ENCODE peak calls at places on chromosomes 6 and 20, in five cellular contexts. C is Peyer's patch, Q is A549, K is adrenal gland, G is spleen. M is an unnamed sample.
A peak's percentile ranks its signal among the peaks of the same experiment; 100 is the strongest.

GRCh38 chr20:62627901-62628612 is 14.2 kb upstream of the SLCO4A1 start:
- DNase-seq in C (peak; percentile 69), Q (no peak), K (no peak), G (no peak), M (no peak)

GRCh38 chr20:31560900-31561598 is 44.0 kb upstream of the ID1 start:
- DNase-seq in C (no peak), Q (peak; percentile 94), K (peak; percentile 89), G (no peak), M (no peak)

GRCh38 chr6:37303891-37304503 is 46.1 kb upstream of the TMEM217 start:
- DNase-seq in C (no peak), Q (peak; percentile 35), K (peak; percentile 33), G (no peak), M (peak; percentile 65)

GRCh38 chr6:56649053-56649769 is 6.5 kb upstream of the DST start:
- DNase-seq in C (no peak), Q (peak; percentile 26), K (no peak), G (no peak), M (no peak)

GRCh38 chr6:35769211-35769610 is 7.2 kb upstream of the CLPSL2 start:
- DNase-seq in C (no peak), Q (no peak), K (no peak), G (no peak), M (no peak)

GRCh38 chr20:25065625-25066338 is 7.8 kb upstream of the ACSS1 start:
- DNase-seq in C (peak; percentile 62), Q (peak; percentile 71), K (peak; percentile 74), G (peak; percentile 82), M (peak; percentile 75)

GRCh38 chr6:161186173-161186769 is 87.6 kb downstream of the AGPAT4 start:
- DNase-seq in C (no peak), Q (peak; percentile 18), K (peak; percentile 37), G (no peak), M (peak; percentile 23)

GRCh38 chr20:38125157-38126056 is 39.7 kb downstream of the TGM2 start:
- DNase-seq in C (no peak), Q (peak; percentile 63), K (peak; percentile 50), G (peak; percentile 52), M (peak; percentile 49)

GRCh38 chr20:46694484-46694883 is 5.2 kb upstream of the TP53RK start:
- DNase-seq in C (no peak), Q (peak; percentile 54), K (no peak), G (no peak), M (no peak)

GRCh38 chr6:161482517-161482903 is 208.6 kb upstream of the AGPAT4 start:
- DNase-seq in C (no peak), Q (no peak), K (peak; percentile 4), G (no peak), M (no peak)

GRCh38 chr20:18972251-18972876 is 158.8 kb downstream of the SCP2D1 start:
- DNase-seq in C (no peak), Q (no peak), K (no peak), G (no peak), M (no peak)

GRCh38 chr20:63564036-63564810 is 9.8 kb downstream of the HELZ2 start:
- DNase-seq in C (no peak), Q (no peak), K (no peak), G (peak; percentile 79), M (no peak)

GRCh38 chr6:30871592-30872183 is 12.6 kb upstream of the DDR1 start:
- DNase-seq in C (no peak), Q (no peak), K (no peak), G (no peak), M (no peak)
- H3K9me3 ChIP-seq in C (no peaks in the 10 kb centered on the region), Q (peaks cover 17% of the 10 kb centered on the region), K (no peaks in the 10 kb centered on the region), G (peaks cover 40% of the 10 kb centered on the region), M (no peaks in the 10 kb centered on the region)

DNA sequence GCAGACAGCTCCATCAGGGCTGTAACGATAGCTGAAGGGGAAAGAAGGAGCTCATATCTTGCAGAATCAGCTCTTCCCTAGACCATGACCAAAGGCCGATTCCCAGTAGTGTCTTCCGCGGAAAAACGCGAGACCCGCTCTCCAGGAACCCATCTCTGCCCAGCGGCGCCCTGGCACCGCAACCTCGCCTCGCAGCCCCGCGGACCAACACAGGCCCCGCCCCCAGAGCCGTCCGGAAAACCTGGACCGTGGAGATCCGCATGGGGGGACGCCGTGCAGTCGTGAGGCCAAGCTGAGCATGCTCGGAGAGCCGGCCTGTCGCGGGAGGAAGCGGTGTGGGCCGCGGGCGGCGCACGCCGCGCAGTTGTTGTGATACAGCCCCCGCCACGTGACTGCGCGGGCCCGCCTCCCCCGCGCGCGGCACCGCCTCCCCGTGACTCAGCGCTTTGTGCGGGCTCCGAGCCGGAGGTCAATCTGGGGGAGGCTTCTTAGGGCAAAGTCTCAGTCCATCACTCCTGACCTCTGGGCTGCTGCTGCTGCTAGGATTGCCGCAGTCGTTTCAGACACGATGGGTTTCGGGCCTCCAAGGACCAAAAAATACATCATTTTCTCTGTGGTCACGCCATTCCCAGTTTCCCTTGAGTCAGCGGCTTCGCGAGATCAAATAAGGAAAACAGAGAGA is 3.1 kb upstream of the GCLC start:
- DNase-seq in C (peak; percentile 96), Q (peak; percentile 96), K (peak; percentile 99), G (peak; percentile 99), M (peak; percentile 98)
- TF ChIP-seq POLR2A in C (peak; percentile 42), Q (peak; percentile 47), K (peak; percentile 66), G (peak; percentile 17), M (no peak)

GRCh38 chr6:167572106-167572505 is 247.2 kb downstream of the TTLL2 start:
- DNase-seq in C (peak; percentile 4), Q (no peak), K (no peak), G (no peak), M (peak; percentile 4)
- H3K9me3 ChIP-seq in C (no peaks in the 10 kb centered on the region), Q (no peaks in the 10 kb centered on the region), K (no peaks in the 10 kb centered on the region), G (no peaks in the 10 kb centered on the region), M (no peaks in the 10 kb centered on the region)

GRCh38 chr6:87127737-87128136 is 27.6 kb upstream of the ZNF292 start:
- DNase-seq in C (no peak), Q (no peak), K (no peak), G (no peak), M (no peak)

GRCh38 chr6:87124074-87124473 is 29.2 kb upstream of the CGA start:
- DNase-seq in C (no peak), Q (no peak), K (no peak), G (no peak), M (no peak)

GRCh38 chr6:87118054-87118453 is 23.1 kb upstream of the CGA start:
- DNase-seq in C (no peak), Q (no peak), K (no peak), G (no peak), M (no peak)

GRCh38 chr6:87126501-87126900 is 28.9 kb upstream of the ZNF292 start:
- DNase-seq in C (no peak), Q (no peak), K (no peak), G (no peak), M (no peak)

GRCh38 chr6:87122477-87122876 is 27.6 kb upstream of the CGA start:
- DNase-seq in C (no peak), Q (no peak), K (no peak), G (no peak), M (peak; percentile 52)
- TF ChIP-seq POLR2A in C (no peak), Q (no peak), K (no peak), G (no peak), M (no peak)

DNA sequence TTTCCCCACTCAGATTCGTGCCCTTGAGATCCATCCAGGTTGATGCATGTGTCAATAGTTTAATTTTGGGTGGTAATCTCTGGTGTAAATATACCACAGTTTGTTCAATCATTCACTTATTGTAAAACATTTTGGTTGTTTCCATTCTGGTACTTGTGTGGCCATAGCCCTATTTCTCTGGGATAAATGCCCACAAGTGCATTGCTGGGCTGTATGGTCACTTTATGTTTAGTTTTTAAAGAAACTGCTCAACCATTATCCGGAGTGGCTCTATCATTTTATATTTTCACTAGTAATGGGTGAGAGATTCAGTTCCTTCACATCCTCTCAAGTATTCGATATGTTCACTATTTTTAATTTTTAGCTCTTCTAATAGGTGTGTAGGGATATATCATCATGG is 60.7 kb upstream of the RNF24 start:
- DNase-seq in C (no peak), Q (no peak), K (no peak), G (no peak), M (no peak)
- H3K9me3 ChIP-seq in C (no peaks in the 10 kb centered on the region), Q (no peaks in the 10 kb centered on the region), K (no peaks in the 10 kb centered on the region), G (no peaks in the 10 kb centered on the region), M (no peaks in the 10 kb centered on the region)

GRCh38 chr6:111441678-111442243 is 41.3 kb downstream of the REV3L start:
- DNase-seq in C (peak; percentile 34), Q (no peak), K (no peak), G (no peak), M (no peak)

GRCh38 chr6:111445786-111446395 is 37.1 kb downstream of the REV3L start:
- DNase-seq in C (no peak), Q (no peak), K (no peak), G (no peak), M (no peak)

GRCh38 chr6:111447051-111447450 is 36.0 kb downstream of the REV3L start:
- DNase-seq in C (no peak), Q (no peak), K (peak; percentile 25), G (no peak), M (no peak)

GRCh38 chr6:111449129-111449528 is 33.9 kb downstream of the REV3L start:
- DNase-seq in C (no peak), Q (no peak), K (no peak), G (no peak), M (no peak)

GRCh38 chr6:111444794-111445193 is 38.2 kb downstream of the REV3L start:
- DNase-seq in C (no peak), Q (no peak), K (no peak), G (no peak), M (no peak)
- TF ChIP-seq POLR2A in C (no peak), Q (no peak), K (no peak), G (no peak), M (no peak)

GRCh38 chr6:303263-303662 is 11.0 kb downstream of the DUSP22 start:
- DNase-seq in C (no peak), Q (no peak), K (no peak), G (peak; percentile 75), M (no peak)
- H3K9me3 ChIP-seq in C (no peaks in the 10 kb centered on the region), Q (no peaks in the 10 kb centered on the region), K (no peaks in the 10 kb centered on the region), G (no peaks in the 10 kb centered on the region), M (no peaks in the 10 kb centered on the region)

GRCh38 chr6:97282726-97283617 is at the start of gene MMS22L:
- DNase-seq in C (peak; percentile 92), Q (peak; percentile 88), K (peak; percentile 96), G (peak; percentile 96), M (peak; percentile 96)
- TF ChIP-seq POLR2A in C (no peak), Q (no peak), K (no peak), G (no peak), M (no peak)

M was measured in testis.